ENCODE peak calls at places on chromosome 16, in four cellular contexts. One of them, this sample, is unnamed.

GRCh38 chr16:85643631-85644030 is 30.5 kb downstream of the GSE1 start:
- DNase-seq in foreskin fibroblast: no peak
- DNase-seq in neural progenitor cell: no peak
- DNase-seq in AG10803: no peak
- DNase-seq in this sample: no peak

GRCh38 chr16:81326971-81327370 is 12.2 kb downstream of the GAN start:
- DNase-seq in foreskin fibroblast: no peak
- DNase-seq in neural progenitor cell: no peak
- DNase-seq in AG10803: no peak
- DNase-seq in this sample: no peak

GRCh38 chr16:76162046-76162445 is 115.2 kb upstream of the CNTNAP4 start:
- DNase-seq in foreskin fibroblast: no peak
- DNase-seq in neural progenitor cell: no peak
- DNase-seq in AG10803: no peak
- DNase-seq in this sample: no peak

GRCh38 chr16:15897386-15897785 is 9.0 kb upstream of the CEP20 start:
- DNase-seq in foreskin fibroblast: peak
- DNase-seq in neural progenitor cell: no peak
- DNase-seq in AG10803: peak
- DNase-seq in this sample: no peak

GRCh38 chr16:49453983-49454382 is 80.4 kb downstream of the C16orf78 start:
- DNase-seq in foreskin fibroblast: no peak
- DNase-seq in neural progenitor cell: no peak
- DNase-seq in AG10803: no peak
- DNase-seq in this sample: no peak

GRCh38 chr16:3879887-3880564 is 487 bp downstream of the CREBBP start:
- DNase-seq in foreskin fibroblast: peak
- DNase-seq in neural progenitor cell: peak
- DNase-seq in AG10803: peak
- DNase-seq in this sample: peak

GRCh38 chr16:85525464-85526117 is 87.5 kb upstream of the GSE1 start:
- DNase-seq in foreskin fibroblast: no peak
- DNase-seq in neural progenitor cell: no peak
- DNase-seq in AG10803: no peak
- DNase-seq in this sample: no peak

GRCh38 chr16:69181-69580 is 3.2 kb downstream of the RHBDF1 start:
- DNase-seq in foreskin fibroblast: no peak
- DNase-seq in neural progenitor cell: no peak
- DNase-seq in AG10803: no peak
- DNase-seq in this sample: no peak

GRCh38 chr16:49854227-49855203 is 1.4 kb downstream of the ZNF423 start:
- DNase-seq in foreskin fibroblast: peak
- DNase-seq in neural progenitor cell: peak
- DNase-seq in AG10803: no peak
- DNase-seq in this sample: no peak

GRCh38 chr16:8782673-8783072 is 14.8 kb downstream of the TMEM186 start:
- DNase-seq in foreskin fibroblast: no peak
- DNase-seq in neural progenitor cell: no peak
- DNase-seq in AG10803: no peak
- DNase-seq in this sample: no peak

GRCh38 chr16:52837251-52837650 is 215.4 kb downstream of the CHD9NB start:
- DNase-seq in foreskin fibroblast: no peak
- DNase-seq in neural progenitor cell: no peak
- DNase-seq in AG10803: no peak
- DNase-seq in this sample: no peak

GRCh38 chr16:73172621-73173312 is 124.8 kb upstream of the ZFHX3 start:
- DNase-seq in foreskin fibroblast: peak
- DNase-seq in neural progenitor cell: peak
- DNase-seq in AG10803: peak
- DNase-seq in this sample: peak

GRCh38 chr16:48383877-48384304 is 1.3 kb downstream of the SIAH1 start:
- DNase-seq in foreskin fibroblast: peak
- DNase-seq in neural progenitor cell: no peak
- DNase-seq in AG10803: no peak
- DNase-seq in this sample: peak

GRCh38 chr16:17469742-17470001 is 1.1 kb downstream of the XYLT1 start:
- DNase-seq in foreskin fibroblast: no peak
- DNase-seq in neural progenitor cell: no peak
- DNase-seq in AG10803: no peak
- DNase-seq in this sample: no peak

GRCh38 chr16:5560084-5560483 is 462.5 kb upstream of the EEF2KMT start:
- DNase-seq in foreskin fibroblast: no peak
- DNase-seq in neural progenitor cell: no peak
- DNase-seq in AG10803: no peak
- DNase-seq in this sample: no peak

GRCh38 chr16:31427441-31428276 is 501 bp downstream of the COX6A2 start:
- DNase-seq in foreskin fibroblast: peak
- DNase-seq in neural progenitor cell: no peak
- DNase-seq in AG10803: peak
- DNase-seq in this sample: no peak

GRCh38 chr16:72976047-72976746 is 71.7 kb downstream of the ZFHX3 start:
- DNase-seq in foreskin fibroblast: no peak
- DNase-seq in neural progenitor cell: no peak
- DNase-seq in AG10803: no peak
- DNase-seq in this sample: no peak

GRCh38 chr16:65226077-65226476 is 104.2 kb upstream of the CDH11 start:
- DNase-seq in foreskin fibroblast: no peak
- DNase-seq in neural progenitor cell: no peak
- DNase-seq in AG10803: no peak
- DNase-seq in this sample: no peak

GRCh38 chr16:55452996-55453395 is 26.0 kb upstream of the MMP2 start:
- DNase-seq in foreskin fibroblast: no peak
- DNase-seq in neural progenitor cell: no peak
- DNase-seq in AG10803: no peak
- DNase-seq in this sample: no peak

GRCh38 chr16:57614546-57615343 is 13.7 kb upstream of the ADGRG1 start:
- DNase-seq in foreskin fibroblast: no peak
- DNase-seq in neural progenitor cell: no peak
- DNase-seq in AG10803: no peak
- DNase-seq in this sample: no peak

GRCh38 chr16:63361032-63361624 is 1324.9 kb upstream of the CDH8 start:
- DNase-seq in foreskin fibroblast: peak
- DNase-seq in neural progenitor cell: peak
- DNase-seq in AG10803: peak
- DNase-seq in this sample: peak

GRCh38 chr16:69851491-69852240 is 89.5 kb downstream of the WWP2 start:
- DNase-seq in foreskin fibroblast: no peak
- DNase-seq in neural progenitor cell: no peak
- DNase-seq in AG10803: peak
- DNase-seq in this sample: no peak

GRCh38 chr16:70664325-70665112 is 18.2 kb downstream of the IL34 start:
- DNase-seq in foreskin fibroblast: no peak
- DNase-seq in neural progenitor cell: no peak
- DNase-seq in AG10803: no peak
- DNase-seq in this sample: no peak

GRCh38 chr16:64920211-64920610 is 201.7 kb downstream of the CDH11 start:
- DNase-seq in foreskin fibroblast: no peak
- DNase-seq in neural progenitor cell: no peak
- DNase-seq in AG10803: peak
- DNase-seq in this sample: no peak

GRCh38 chr16:65583498-65583897 is 461.6 kb upstream of the CDH11 start:
- DNase-seq in foreskin fibroblast: no peak
- DNase-seq in neural progenitor cell: no peak
- DNase-seq in AG10803: no peak
- DNase-seq in this sample: no peak

GRCh38 chr16:85894266-85894665 is 4.7 kb upstream of the IRF8 start:
- DNase-seq in foreskin fibroblast: no peak
- DNase-seq in neural progenitor cell: no peak
- DNase-seq in AG10803: no peak
- DNase-seq in this sample: no peak

GRCh38 chr16:22642689-22643088 is 132.0 kb downstream of the NPIPB5 start:
- DNase-seq in foreskin fibroblast: no peak
- DNase-seq in neural progenitor cell: no peak
- DNase-seq in AG10803: no peak
- DNase-seq in this sample: no peak

GRCh38 chr16:48546774-48547173 is 63.2 kb downstream of the N4BP1 start:
- DNase-seq in foreskin fibroblast: no peak
- DNase-seq in neural progenitor cell: no peak
- DNase-seq in AG10803: no peak
- DNase-seq in this sample: no peak

GRCh38 chr16:71919033-71919432 is 23.7 kb downstream of the IST1 start:
- DNase-seq in foreskin fibroblast: no peak
- DNase-seq in neural progenitor cell: no peak
- DNase-seq in AG10803: no peak
- DNase-seq in this sample: no peak

GRCh38 chr16:29663829-29664132 is 734 bp downstream of the SPN start:
- DNase-seq in foreskin fibroblast: no peak
- DNase-seq in neural progenitor cell: no peak
- DNase-seq in AG10803: no peak
- DNase-seq in this sample: no peak

GRCh38 chr16:24944206-24944605 is 71.0 kb downstream of the ARHGAP17 start:
- DNase-seq in foreskin fibroblast: no peak
- DNase-seq in neural progenitor cell: no peak
- DNase-seq in AG10803: no peak
- DNase-seq in this sample: no peak

GRCh38 chr16:1331712-1332617 is 1.5 kb upstream of the BAIAP3 start:
- DNase-seq in foreskin fibroblast: peak
- DNase-seq in neural progenitor cell: peak
- DNase-seq in AG10803: peak
- DNase-seq in this sample: peak

GRCh38 chr16:90031186-90031930 is 12.1 kb upstream of the DBNDD1 start:
- DNase-seq in foreskin fibroblast: no peak
- DNase-seq in neural progenitor cell: no peak
- DNase-seq in AG10803: no peak
- DNase-seq in this sample: no peak
- TF ChIP-seq CTCF in foreskin fibroblast: no peak
- TF ChIP-seq CTCF in neural progenitor cell: no peak
- TF ChIP-seq CTCF in AG10803: no peak
- TF ChIP-seq CTCF in this sample: no peak

GRCh38 chr16:88948781-88949490 is 28.1 kb downstream of the CBFA2T3 start:
- DNase-seq in foreskin fibroblast: peak
- DNase-seq in neural progenitor cell: no peak
- DNase-seq in AG10803: peak
- DNase-seq in this sample: no peak
- TF ChIP-seq CTCF in foreskin fibroblast: no peak
- TF ChIP-seq CTCF in neural progenitor cell: peak
- TF ChIP-seq CTCF in AG10803: no peak
- TF ChIP-seq CTCF in this sample: peak

GRCh38 chr16:50902457-50902856 is 160.6 kb downstream of the CYLD start:
- DNase-seq in foreskin fibroblast: no peak
- DNase-seq in neural progenitor cell: no peak
- DNase-seq in AG10803: no peak
- DNase-seq in this sample: no peak
- TF ChIP-seq CTCF in foreskin fibroblast: no peak
- TF ChIP-seq CTCF in neural progenitor cell: peak
- TF ChIP-seq CTCF in AG10803: no peak
- TF ChIP-seq CTCF in this sample: no peak

GRCh38 chr16:19219836-19220235 is 51.8 kb downstream of the SYT17 start:
- DNase-seq in foreskin fibroblast: no peak
- DNase-seq in neural progenitor cell: no peak
- DNase-seq in AG10803: no peak
- DNase-seq in this sample: no peak

GRCh38 chr16:19218581-19218980 is 50.5 kb downstream of the SYT17 start:
- DNase-seq in foreskin fibroblast: no peak
- DNase-seq in neural progenitor cell: no peak
- DNase-seq in AG10803: no peak
- DNase-seq in this sample: no peak

GRCh38 chr16:19227643-19228042 is 57.9 kb upstream of the CLEC19A start:
- DNase-seq in foreskin fibroblast: no peak
- DNase-seq in neural progenitor cell: peak
- DNase-seq in AG10803: no peak
- DNase-seq in this sample: no peak

GRCh38 chr16:19228057-19228456 is 57.5 kb upstream of the CLEC19A start:
- DNase-seq in foreskin fibroblast: no peak
- DNase-seq in neural progenitor cell: no peak
- DNase-seq in AG10803: no peak
- DNase-seq in this sample: no peak

GRCh38 chr16:19223235-19223847 is 55.3 kb downstream of the SYT17 start:
- DNase-seq in foreskin fibroblast: peak
- DNase-seq in neural progenitor cell: peak
- DNase-seq in AG10803: no peak
- DNase-seq in this sample: no peak
- TF ChIP-seq CTCF in foreskin fibroblast: peak
- TF ChIP-seq CTCF in neural progenitor cell: peak
- TF ChIP-seq CTCF in AG10803: peak
- TF ChIP-seq CTCF in this sample: peak

GRCh38 chr16:7025616-7026190 is 306.9 kb upstream of the RBFOX1 start:
- DNase-seq in foreskin fibroblast: no peak
- DNase-seq in neural progenitor cell: peak
- DNase-seq in AG10803: no peak
- DNase-seq in this sample: no peak
- TF ChIP-seq CTCF in foreskin fibroblast: no peak
- TF ChIP-seq CTCF in neural progenitor cell: peak
- TF ChIP-seq CTCF in AG10803: peak
- TF ChIP-seq CTCF in this sample: peak

GRCh38 chr16:19710991-19711545 is 7.0 kb downstream of the KNOP1 start:
- DNase-seq in foreskin fibroblast: no peak
- DNase-seq in neural progenitor cell: peak
- DNase-seq in AG10803: no peak
- DNase-seq in this sample: no peak
- TF ChIP-seq CTCF in foreskin fibroblast: no peak
- TF ChIP-seq CTCF in neural progenitor cell: peak
- TF ChIP-seq CTCF in AG10803: no peak
- TF ChIP-seq CTCF in this sample: no peak

GRCh38 chr16:7313170-7313569 is 19.5 kb upstream of the RBFOX1 start:
- DNase-seq in foreskin fibroblast: no peak
- DNase-seq in neural progenitor cell: peak
- DNase-seq in AG10803: no peak
- DNase-seq in this sample: no peak
- TF ChIP-seq CTCF in foreskin fibroblast: no peak
- TF ChIP-seq CTCF in neural progenitor cell: peak
- TF ChIP-seq CTCF in AG10803: peak
- TF ChIP-seq CTCF in this sample: peak

GRCh38 chr16:79008036-79008868 is 592.3 kb downstream of the MAF start:
- DNase-seq in foreskin fibroblast: no peak
- DNase-seq in neural progenitor cell: no peak
- DNase-seq in AG10803: no peak
- DNase-seq in this sample: no peak
- TF ChIP-seq CTCF in foreskin fibroblast: no peak
- TF ChIP-seq CTCF in neural progenitor cell: no peak
- TF ChIP-seq CTCF in AG10803: no peak
- TF ChIP-seq CTCF in this sample: no peak

GRCh38 chr16:28277537-28278388 is 14.6 kb upstream of the SBK1 start:
- DNase-seq in foreskin fibroblast: peak
- DNase-seq in neural progenitor cell: peak
- DNase-seq in AG10803: peak
- DNase-seq in this sample: peak
- TF ChIP-seq CTCF in foreskin fibroblast: peak
- TF ChIP-seq CTCF in neural progenitor cell: peak
- TF ChIP-seq CTCF in AG10803: peak
- TF ChIP-seq CTCF in this sample: peak

GRCh38 chr16:7268182-7268581 is 64.5 kb upstream of the RBFOX1 start:
- DNase-seq in foreskin fibroblast: no peak
- DNase-seq in neural progenitor cell: peak
- DNase-seq in AG10803: no peak
- DNase-seq in this sample: no peak
- TF ChIP-seq CTCF in foreskin fibroblast: peak
- TF ChIP-seq CTCF in neural progenitor cell: peak
- TF ChIP-seq CTCF in AG10803: peak
- TF ChIP-seq CTCF in this sample: peak